ENCODE peak calls at places on chromosomes 6 and 20, in seven cellular contexts. F, T, V, P, K, Q and R are unnamed samples.

GRCh38 chr6:158468666-158469065 is 91.2 kb upstream of the TMEM181 start:
- DNase-seq in V (no peak), T (no peak), F (no peak), P (no peak), Q (no peak), K (peak; percentile 33), R (no peak)

GRCh38 chr6:112017169-112017568 is 36.7 kb upstream of the CCN6 start:
- DNase-seq in T (no peak), K (no peak), V (no peak), P (no peak), F (no peak), Q (no peak), R (no peak)

GRCh38 chr6:160882741-160883340 is 108.7 kb upstream of the MAP3K4 start:
- DNase-seq in F (no peak), K (peak; percentile 52), Q (no peak), V (no peak), P (peak; percentile 2), T (peak; percentile 28), R (peak; percentile 32)

GRCh38 chr20:39829713-39830112 is 859.3 kb downstream of the MAFB start:
- DNase-seq in K (no peak), Q (no peak), P (no peak), T (no peak), F (no peak), V (peak; percentile 48), R (no peak)

GRCh38 chr6:152368761-152369624 is 268.2 kb downstream of the SYNE1 start:
- DNase-seq in K (peak; percentile 51), V (no peak), F (no peak), P (peak; percentile 56), Q (no peak), T (peak; percentile 56), R (peak; percentile 38)

GRCh38 chr6:3307436-3307835 is 48.7 kb downstream of the PSMG4 start:
- DNase-seq in T (no peak), P (no peak), Q (no peak), V (no peak), F (no peak), K (no peak), R (no peak)

GRCh38 chr6:39102024-39102820 is 12.8 kb downstream of the SAYSD1 start:
- DNase-seq in Q (peak; percentile 43), K (peak; percentile 48), F (no peak), T (peak; percentile 79), V (peak; percentile 51), P (peak; percentile 94), R (peak; percentile 4)

GRCh38 chr20:57435105-57435497 is 43.9 kb downstream of the RBM38 start:
- DNase-seq in V (no peak), F (no peak), K (no peak), T (peak; percentile 12), P (no peak), Q (no peak), R (no peak)

GRCh38 chr20:57473246-57474042 is 51.5 kb downstream of the CTCFL start:
- DNase-seq in Q (no peak), F (no peak), K (peak; percentile 39), V (peak; percentile 76), T (peak; percentile 59), P (no peak), R (no peak)

GRCh38 chr20:58306421-58307261 is 2.9 kb upstream of the RAB22A start:
- DNase-seq in T (peak; percentile 70), V (peak; percentile 57), K (peak; percentile 87), F (no peak), P (peak; percentile 23), Q (peak; percentile 37), R (peak; percentile 42)

GRCh38 chr6:30260036-30260504 is 46.9 kb upstream of the TRIM26 start:
- DNase-seq in V (no peak), T (peak; percentile 7), Q (no peak), P (no peak), K (peak; percentile 5), F (no peak), R (no peak)

GRCh38 chr6:13561624-13562267 is 12.7 kb upstream of the SIRT5 start:
- DNase-seq in F (no peak), P (no peak), K (no peak), T (no peak), V (no peak), Q (peak; percentile 80), R (no peak)

GRCh38 chr6:43702147-43702521 is 14.5 kb upstream of the MRPS18A start:
- DNase-seq in T (no peak), P (no peak), K (no peak), Q (no peak), V (no peak), F (no peak), R (no peak)

GRCh38 chr6:154440022-154440421 is 70.5 kb downstream of the CNKSR3 start:
- DNase-seq in K (no peak), T (no peak), F (no peak), P (no peak), V (no peak), Q (peak; percentile 90), R (no peak)

GRCh38 chr20:8389381-8390368 is 257.6 kb downstream of the PLCB1 start:
- DNase-seq in V (no peak), P (peak; percentile 88), T (peak; percentile 73), Q (peak; percentile 55), K (peak; percentile 48), F (no peak), R (peak; percentile 20)

GRCh38 chr6:151434369-151434768 is 17.6 kb downstream of the RMND1 start:
- DNase-seq in P (no peak), Q (no peak), V (no peak), T (no peak), K (no peak), F (no peak), R (no peak)

GRCh38 chr20:38272398-38272797 is 11.9 kb upstream of the KIAA1755 start:
- DNase-seq in F (peak; percentile 33), Q (no peak), P (peak; percentile 57), T (no peak), V (no peak), K (peak; percentile 71), R (peak; percentile 74)

GRCh38 chr6:26613201-26613600 is 16.4 kb downstream of the ABT1 start:
- DNase-seq in K (no peak), Q (no peak), F (no peak), P (no peak), T (no peak), V (no peak), R (no peak)

GRCh38 chr6:132253906-132254305 is 147.4 kb downstream of the MOXD1 start:
- DNase-seq in F (no peak), P (peak; percentile 25), V (no peak), K (no peak), T (no peak), Q (no peak), R (no peak)

GRCh38 chr6:17601389-17601703 is 1.2 kb downstream of the FAM8A1 start:
- DNase-seq in Q (no peak), T (peak; percentile 11), V (no peak), K (no peak), P (no peak), F (no peak), R (no peak)

GRCh38 chr6:101722991-101723579 is 329.6 kb downstream of the GRIK2 start:
- DNase-seq in Q (no peak), T (peak; percentile 89), K (peak; percentile 85), F (peak; percentile 25), V (no peak), P (peak; percentile 98), R (peak; percentile 90)

GRCh38 chr6:165091121-165091785 is 218.2 kb downstream of the C6orf118 start:
- DNase-seq in T (no peak), K (no peak), Q (no peak), V (no peak), P (no peak), F (no peak), R (no peak)
- H3K4me3 ChIP-seq in T (no peak overlapping the region), K (no peak overlapping the region), Q (no peak overlapping the region), V (no peak overlapping the region), P (no peak overlapping the region), F (no peak overlapping the region), R (no peak overlapping the region)

DNA sequence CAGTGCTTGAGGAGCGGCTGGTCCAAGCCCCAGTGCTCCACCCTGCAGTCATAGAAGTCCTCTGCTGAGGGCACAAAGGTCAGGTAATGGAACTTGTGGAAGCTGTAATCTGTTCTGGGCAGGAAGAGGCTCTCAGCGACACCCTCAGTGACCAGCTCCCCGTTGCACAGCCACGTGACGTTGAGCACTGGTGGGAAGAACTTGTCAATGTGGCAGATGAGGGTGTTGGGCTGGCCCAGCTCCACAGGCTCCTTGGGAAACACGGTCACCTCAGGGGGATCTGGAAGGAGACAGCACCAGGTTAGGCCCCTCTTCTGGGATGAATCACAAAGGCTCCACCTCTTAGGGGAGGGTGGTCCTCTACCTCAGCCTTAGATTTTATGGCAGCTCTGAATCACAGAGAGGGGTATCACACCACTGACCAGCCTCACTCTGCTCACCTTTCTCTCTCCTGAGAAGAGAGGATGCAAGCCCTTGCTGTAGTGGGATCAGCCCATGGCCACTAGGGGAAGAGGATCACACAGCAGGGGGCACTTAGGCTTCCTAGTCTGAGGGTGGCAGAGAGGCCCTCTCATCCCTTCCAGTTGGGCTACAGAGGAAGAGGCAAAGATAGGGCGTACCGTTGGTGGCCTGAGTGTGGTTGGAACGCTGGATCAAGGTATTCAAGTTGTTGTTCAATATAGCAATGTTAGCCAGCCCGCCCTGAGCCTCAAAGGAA is 4.3 kb downstream of the HLA-DPA1 start:
- DNase-seq in Q (no peak), V (no peak), F (no peak), T (no peak), K (no peak), P (no peak), R (no peak)
- TF ChIP-seq CTCF in Q (no peak), V (no peak), F (no peak), T (no peak), K (no peak), P (no peak), R (no peak)

GRCh38 chr6:28656715-28657114 is 131.0 kb downstream of the GPX5 start:
- DNase-seq in F (no peak), T (no peak), K (no peak), Q (no peak), P (no peak), V (no peak), R (no peak)
- H3K4me3 ChIP-seq in F (no peak overlapping the region), T (no peak overlapping the region), K (no peak overlapping the region), Q (no peak overlapping the region), P (no peak overlapping the region), V (no peak overlapping the region), R (no peak overlapping the region)

GRCh38 chr6:110179406-110180227 is at the start of gene WASF1:
- DNase-seq in T (peak; percentile 99), P (peak; percentile 97), K (peak; percentile 99), F (peak; percentile 79), Q (peak; percentile 96), V (peak; percentile 96), R (peak; percentile 98)
- TF ChIP-seq CTCF in T (no peak), P (no peak), K (no peak), F (no peak), Q (peak; percentile 21), V (no peak), R (no peak)

GRCh38 chr6:9136141-9136865 is 701.0 kb upstream of the SLC35B3 start:
- DNase-seq in K (peak; percentile 8), Q (no peak), T (peak; percentile 5), V (no peak), P (peak; percentile 30), F (no peak), R (peak; percentile 31)

GRCh38 chr6:9139762-9140161 is 704.4 kb upstream of the SLC35B3 start:
- DNase-seq in K (peak; percentile 50), P (peak; percentile 74), F (peak; percentile 26), V (no peak), Q (no peak), T (no peak), R (peak; percentile 88)

GRCh38 chr6:9140861-9141534 is 705.7 kb upstream of the SLC35B3 start:
- DNase-seq in T (peak; percentile 9), P (peak; percentile 62), F (no peak), K (peak; percentile 9), V (no peak), Q (no peak), R (peak; percentile 78)

GRCh38 chr6:9140181-9140580 is 704.8 kb upstream of the SLC35B3 start:
- DNase-seq in Q (no peak), K (peak; percentile 62), F (no peak), P (peak; percentile 46), V (no peak), T (no peak), R (peak; percentile 46)

GRCh38 chr6:9138856-9139426 is 703.6 kb upstream of the SLC35B3 start:
- DNase-seq in P (peak; percentile 16), Q (no peak), K (no peak), V (no peak), F (no peak), T (no peak), R (peak; percentile 75)
- H3K4me3 ChIP-seq in P (no peak overlapping the region), Q (no peak overlapping the region), K (no peak overlapping the region), V (no peak overlapping the region), F (no peak overlapping the region), T (no peak overlapping the region), R (no peak overlapping the region)